ENCODE peak calls at places on chromosomes 2 and 18, in four cellular contexts. X is brain microvascular endothelial cell, I is AG09309, B is PC-3. W is an unnamed sample.

GRCh38 chr2:42545023-42545713 is 23.3 kb upstream of the MTA3 start:
- DNase-seq in I (no peak), B (no peak), X (no peak), W (no peak)

GRCh38 chr2:14587119-14587518 is 45.4 kb upstream of the LRATD1 start:
- DNase-seq in X (peak), I (no peak), B (peak), W (peak)

GRCh38 chr18:45521151-45521550 is 94.1 kb upstream of the SLC14A2 start:
- DNase-seq in I (peak), X (peak), B (no peak), W (peak)

GRCh38 chr2:151775057-151775740 is 40.9 kb upstream of the NEB start:
- DNase-seq in B (no peak), X (peak), I (no peak), W (peak)

GRCh38 chr2:11011359-11011758 is 99.6 kb downstream of the KCNF1 start:
- DNase-seq in I (no peak), B (no peak), X (no peak), W (no peak)

GRCh38 chr2:114752425-114752824 is 310.0 kb downstream of the DPP10 start:
- DNase-seq in X (no peak), I (no peak), B (no peak), W (no peak)

GRCh38 chr2:234630676-234631350 is 133.9 kb upstream of the ARL4C start:
- DNase-seq in I (no peak), B (no peak), X (no peak), W (peak)

GRCh38 chr2:69097908-69098655 is 85.1 kb downstream of the ANTXR1 start:
- DNase-seq in I (no peak), X (no peak), B (no peak), W (no peak)

GRCh38 chr18:37754141-37754540 is 188.5 kb upstream of the CELF4 start:
- DNase-seq in B (no peak), X (no peak), I (no peak), W (no peak)

GRCh38 chr2:7075834-7076233 is 158.6 kb downstream of the RNF144A start:
- DNase-seq in B (no peak), X (no peak), I (no peak), W (no peak)
- H3K4me3 ChIP-seq in B (no peak), X (no peak), I (no peak), W (no peak)

GRCh38 chr2:111133603-111134002 is 12.9 kb downstream of the BCL2L11 start:
- DNase-seq in X (no peak), B (no peak), I (no peak), W (no peak)

GRCh38 chr2:111134082-111134481 is 13.4 kb downstream of the BCL2L11 start:
- DNase-seq in X (no peak), B (no peak), I (no peak), W (no peak)

GRCh38 chr2:111135237-111135909 is 14.7 kb downstream of the BCL2L11 start:
- DNase-seq in B (no peak), X (no peak), I (no peak), W (no peak)

GRCh38 chr2:111138834-111139233 is 18.1 kb downstream of the BCL2L11 start:
- DNase-seq in X (no peak), I (no peak), B (no peak), W (no peak)

GRCh38 chr2:111135910-111136297 is 15.2 kb downstream of the BCL2L11 start:
- DNase-seq in B (peak), X (peak), I (peak), W (peak)
- TF ChIP-seq CTCF in B (peak), X (peak), I (peak), W (peak)

GRCh38 chr2:226797289-226797988 is 2.2 kb downstream of the IRS1 start:
- DNase-seq in I (no peak), X (no peak), B (peak), W (peak)

GRCh38 chr2:226797989-226798421 is 1.6 kb downstream of the IRS1 start:
- DNase-seq in X (no peak), B (no peak), I (no peak), W (no peak)

GRCh38 chr2:226795281-226796011 is 4.2 kb downstream of the IRS1 start:
- DNase-seq in X (no peak), I (no peak), B (peak), W (peak)

GRCh38 chr2:226796012-226796839 is 3.4 kb downstream of the IRS1 start:
- DNase-seq in X (no peak), I (no peak), B (peak), W (no peak)

DNA sequence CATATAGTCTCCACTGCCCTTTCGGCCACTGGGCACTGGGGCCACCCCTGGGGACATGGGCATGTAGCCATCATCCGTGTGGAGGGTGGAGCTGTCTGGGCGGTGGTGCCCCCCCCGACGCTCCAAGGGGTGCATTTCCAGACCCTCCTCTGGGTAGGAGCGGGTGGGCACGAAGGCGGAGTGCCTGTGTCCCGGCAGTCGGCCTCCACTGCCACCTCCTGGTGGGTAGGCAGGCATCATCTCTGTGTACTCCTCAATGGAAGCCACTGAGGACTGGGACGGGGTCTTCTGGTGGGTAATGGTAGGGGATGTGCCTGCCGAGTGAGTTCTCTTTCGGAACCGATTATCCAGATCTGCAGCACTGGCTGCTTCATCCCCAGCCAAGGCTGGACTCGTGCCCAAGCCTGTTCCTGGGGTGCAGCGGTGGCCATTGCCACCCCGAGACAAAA is 2.8 kb downstream of the IRS1 start:
- DNase-seq in X (no peak), B (peak), I (no peak), W (peak)
- H3K4me3 ChIP-seq in X (peak), B (peak), I (peak), W (peak)

GRCh38 chr2:197873293-197873701 is 68.9 kb downstream of the PLCL1 start:
- DNase-seq in X (peak), I (peak), B (peak), W (peak)
- TF ChIP-seq CTCF in X (peak), I (peak), B (no peak), W (peak)

DNA sequence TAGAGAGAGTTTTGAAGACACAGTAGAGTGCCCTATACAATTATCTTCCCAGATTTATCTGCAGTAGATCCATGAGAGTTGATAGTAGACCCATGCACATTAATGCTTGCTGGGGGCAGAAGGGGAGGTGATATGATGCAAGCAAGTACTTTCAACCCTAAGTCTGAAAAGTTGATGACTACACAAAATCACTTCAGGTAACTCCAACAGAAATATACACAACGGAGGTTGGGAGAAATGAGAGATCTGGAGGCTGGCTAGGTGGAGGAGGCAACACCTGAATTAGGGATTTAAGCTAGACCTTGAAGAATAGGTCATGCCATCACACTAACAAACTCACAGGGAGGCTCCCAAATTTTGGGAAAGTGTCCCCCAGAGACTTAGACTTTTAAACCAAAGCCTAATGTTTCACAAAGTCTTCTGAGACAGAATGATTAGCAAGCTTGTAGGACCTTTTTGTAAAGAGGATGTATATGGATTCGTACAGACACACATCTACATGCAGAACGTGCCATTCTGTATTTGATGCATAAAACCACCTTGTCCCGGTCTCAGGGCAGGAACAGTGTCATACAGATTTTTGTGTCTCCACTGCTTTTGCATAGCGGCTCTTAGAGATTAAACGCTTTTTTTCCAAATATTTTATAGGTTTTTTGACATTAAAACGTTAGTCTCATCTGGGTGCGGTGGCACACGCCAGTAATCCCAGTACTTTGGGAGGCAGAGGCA is 937 bp upstream of the STAMBP start:
- DNase-seq in X (no peak), I (no peak), B (no peak), W (no peak)
- H3K4me3 ChIP-seq in X (no peak), I (peak), B (peak), W (no peak)

GRCh38 chr2:20423376-20423775 is 23.5 kb upstream of the RHOB start:
- DNase-seq in I (no peak), X (no peak), B (no peak), W (no peak)

GRCh38 chr2:20421336-20421987 is 25.4 kb upstream of the RHOB start:
- DNase-seq in B (no peak), X (no peak), I (no peak), W (no peak)

GRCh38 chr2:20421988-20422678 is 24.7 kb upstream of the RHOB start:
- DNase-seq in B (peak), X (peak), I (peak), W (peak)

GRCh38 chr2:20423847-20424246 is 23.0 kb upstream of the RHOB start:
- DNase-seq in X (no peak), B (no peak), I (no peak), W (no peak)

GRCh38 chr2:20422679-20423271 is 24.1 kb upstream of the RHOB start:
- DNase-seq in X (no peak), I (no peak), B (no peak), W (peak)
- TF ChIP-seq CTCF in X (peak), I (peak), B (peak), W (no peak)

GRCh38 chr18:31489311-31489710 is 8.7 kb upstream of the DSG2 start:
- DNase-seq in I (no peak), B (peak), X (no peak), W (peak)
- H3K4me3 ChIP-seq in I (no peak), B (no peak), X (no peak), W (no peak)

GRCh38 chr2:172704072-172704936 is 31.3 kb upstream of the RAPGEF4 start:
- DNase-seq in I (no peak), B (peak), X (peak), W (peak)
- TF ChIP-seq CTCF in I (peak), B (peak), X (peak), W (peak)

GRCh38 chr2:218292700-218293014 is 354 bp upstream of the TMBIM1 start:
- DNase-seq in B (no peak), X (no peak), I (no peak), W (no peak)
- H3K4me3 ChIP-seq in B (peak), X (peak), I (no peak), W (peak)